ENCODE peak calls at places on chromosomes 5 and 9, in eight cellular contexts. D is neural crest cell, Z is omental fat pad, O is tibial artery, S is progenitor cell of endocrine pancreas, C is spleen, T is astrocyte, I is heart left ventricle. H is an unnamed sample.
A peak's percentile ranks its signal among the peaks of the same experiment; 100 is the strongest.

GRCh38 chr9:27278374-27278773 is 18.6 kb downstream of the EQTN start:
- DNase-seq in D (no peak), O (no peak), C (no peak), I (no peak), T (no peak), Z (no peak), S (no peak), H (no peak)

GRCh38 chr5:3049261-3049660 is 297.8 kb upstream of the IRX2 start:
- DNase-seq in S (no peak), C (no peak), I (no peak), O (no peak), T (no peak), D (no peak), Z (no peak), H (no peak)

GRCh38 chr9:7656648-7657047 is 142.9 kb downstream of the DMAC1 start:
- DNase-seq in D (no peak), T (no peak), S (no peak), I (no peak), O (no peak), Z (no peak), C (no peak), H (no peak)

GRCh38 chr5:136703706-136704105 is 338.4 kb upstream of the TRPC7 start:
- DNase-seq in S (no peak), O (no peak), D (no peak), Z (no peak), C (no peak), T (no peak), I (no peak), H (no peak)

GRCh38 chr5:27830551-27830950 is 792.2 kb upstream of the CDH9 start:
- DNase-seq in T (peak; percentile 45), C (no peak), S (no peak), D (no peak), I (no peak), Z (no peak), O (no peak), H (no peak)

GRCh38 chr9:125440411-125440810 is 178.8 kb downstream of the GAPVD1 start:
- DNase-seq in Z (no peak), O (no peak), D (no peak), S (no peak), T (no peak), I (no peak), C (no peak), H (no peak)

GRCh38 chr9:19513671-19514275 is 105.0 kb downstream of the ACER2 start:
- DNase-seq in T (no peak), C (no peak), I (no peak), D (no peak), Z (no peak), O (no peak), S (no peak), H (no peak)

GRCh38 chr5:60382761-60383160 is 317.2 kb downstream of the DEPDC1B start:
- DNase-seq in C (no peak), T (peak; percentile 9), S (no peak), Z (no peak), I (no peak), O (no peak), D (no peak), H (no peak)

GRCh38 chr5:151080620-151081425 is at the start of gene TNIP1:
- DNase-seq in O (peak; percentile 89), T (peak; percentile 82), C (peak; percentile 99), Z (no peak), I (peak; percentile 96), S (peak; percentile 88), D (peak; percentile 77), H (peak; percentile 88)

GRCh38 chr5:151082976-151083651 is 2.3 kb upstream of the TNIP1 start:
- DNase-seq in S (no peak), T (no peak), O (no peak), I (no peak), Z (no peak), C (peak; percentile 74), D (no peak), H (no peak)

GRCh38 chr5:151081426-151082273 is 816 bp upstream of the TNIP1 start:
- DNase-seq in S (no peak), O (no peak), T (no peak), C (peak; percentile 72), D (no peak), Z (no peak), I (no peak), H (no peak)

GRCh38 chr5:151084363-151084762 is 3.5 kb upstream of the TNIP1 start:
- DNase-seq in C (peak; percentile 14), O (no peak), S (no peak), T (no peak), Z (no peak), I (no peak), D (no peak), H (no peak)

DNA sequence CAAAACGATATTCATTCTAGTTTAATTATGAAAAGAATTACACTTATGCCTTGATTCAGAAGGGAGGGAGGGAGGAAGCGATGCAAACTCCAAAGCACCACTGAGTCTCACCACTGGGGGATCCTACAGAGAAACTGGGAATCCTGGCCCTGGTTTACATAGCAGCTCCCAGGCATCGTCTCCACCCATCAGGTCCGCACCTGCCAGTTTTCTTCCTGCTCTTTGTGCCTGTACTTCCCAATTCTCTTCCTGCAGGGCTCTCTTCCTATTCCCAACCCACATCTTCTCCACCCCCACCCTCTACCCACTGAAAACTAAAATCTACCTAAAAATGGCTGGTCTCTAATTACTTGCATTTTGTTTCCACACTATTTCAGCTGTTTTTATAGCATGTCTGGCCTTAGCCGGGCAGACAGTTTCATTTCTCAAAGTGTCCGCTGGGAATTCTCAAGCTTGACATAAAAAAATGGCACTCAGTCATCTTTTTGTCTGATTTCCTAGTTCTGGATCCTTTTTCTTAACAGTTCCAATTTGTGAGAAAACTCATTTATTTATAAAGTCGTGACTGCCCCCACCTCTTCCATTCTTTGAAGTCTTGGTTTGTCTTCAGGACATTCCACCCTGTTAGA is 1.6 kb upstream of the TNIP1 start:
- DNase-seq in S (no peak), O (no peak), D (no peak), Z (no peak), I (no peak), C (peak; percentile 59), T (no peak), H (no peak)
- TF ChIP-seq CTCF in S (peak; percentile 50), O (peak; percentile 26), D (peak; percentile 43), Z (no peak), I (no peak), C (no peak), T (peak; percentile 26), H (no peak)

GRCh38 chr5:128673010-128673409 is 135.0 kb upstream of the FBN2 start:
- DNase-seq in C (no peak), Z (no peak), S (no peak), I (no peak), O (no peak), D (no peak), T (no peak), H (no peak)

GRCh38 chr5:128671861-128672414 is 133.9 kb upstream of the FBN2 start:
- DNase-seq in O (no peak), D (no peak), S (no peak), I (no peak), Z (no peak), T (no peak), C (no peak), H (no peak)

GRCh38 chr5:128673970-128674369 is 135.9 kb upstream of the FBN2 start:
- DNase-seq in I (no peak), S (no peak), Z (no peak), C (no peak), D (no peak), O (no peak), T (no peak), H (no peak)

GRCh38 chr5:128673411-128673957 is 135.4 kb upstream of the FBN2 start:
- DNase-seq in C (no peak), I (no peak), T (no peak), S (no peak), O (no peak), D (no peak), Z (no peak), H (no peak)

DNA sequence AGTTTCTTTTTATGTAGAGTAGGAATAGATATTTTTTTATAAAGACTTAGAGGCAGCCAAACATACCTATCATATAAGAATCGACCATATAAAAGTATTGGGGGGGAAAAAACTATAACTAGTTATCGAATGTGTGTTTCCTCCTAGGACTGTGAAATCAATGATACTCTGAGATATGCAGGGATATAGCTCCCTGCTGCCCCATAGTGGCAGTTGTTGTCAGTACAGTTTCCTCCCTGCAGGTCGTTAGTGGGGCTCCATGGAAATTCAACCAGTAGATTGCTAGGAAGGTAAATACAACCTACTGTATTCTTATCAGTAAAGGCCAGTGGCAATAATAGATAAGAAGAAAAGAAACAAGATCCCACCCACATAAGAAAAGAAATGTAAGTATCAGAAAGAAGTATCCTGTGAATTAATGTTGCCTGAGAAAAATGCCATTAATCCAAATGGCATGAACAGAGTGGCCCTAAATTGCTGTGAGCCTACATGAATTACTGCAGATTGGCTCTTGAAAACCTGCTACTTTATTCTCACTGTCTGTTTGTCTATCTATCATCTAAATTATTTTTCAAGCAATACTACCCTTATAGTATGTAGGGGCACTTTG is 136.9 kb upstream of the FBN2 start:
- DNase-seq in C (no peak), O (peak; percentile 39), Z (no peak), D (peak; percentile 57), T (peak; percentile 7), S (peak; percentile 15), I (no peak), H (no peak)
- TF ChIP-seq CTCF in C (no peak), O (peak; percentile 31), Z (no peak), D (peak; percentile 71), T (peak; percentile 83), S (peak; percentile 59), I (peak; percentile 24), H (peak; percentile 86)

GRCh38 chr5:54743581-54743980 is 226.0 kb downstream of the SNX18 start:
- DNase-seq in D (no peak), S (no peak), T (no peak), C (no peak), Z (no peak), O (no peak), I (no peak), H (no peak)

GRCh38 chr5:54741711-54742110 is 224.2 kb downstream of the SNX18 start:
- DNase-seq in O (no peak), T (no peak), D (no peak), S (no peak), I (no peak), Z (no peak), C (no peak), H (no peak)

GRCh38 chr5:54740141-54740540 is 222.6 kb downstream of the SNX18 start:
- DNase-seq in T (no peak), C (no peak), O (no peak), S (no peak), I (no peak), Z (no peak), D (no peak), H (no peak)

GRCh38 chr5:54743997-54744788 is 226.6 kb downstream of the SNX18 start:
- DNase-seq in T (peak; percentile 99), O (no peak), Z (no peak), C (peak; percentile 82), S (no peak), D (no peak), I (no peak), H (no peak)

GRCh38 chr5:54742417-54742889 is 224.9 kb downstream of the SNX18 start:
- DNase-seq in O (no peak), Z (no peak), S (no peak), C (no peak), I (peak; percentile 29), D (no peak), T (peak; percentile 75), H (no peak)
- TF ChIP-seq CTCF in O (no peak), Z (no peak), S (no peak), C (no peak), I (no peak), D (no peak), T (no peak), H (no peak)

DNA sequence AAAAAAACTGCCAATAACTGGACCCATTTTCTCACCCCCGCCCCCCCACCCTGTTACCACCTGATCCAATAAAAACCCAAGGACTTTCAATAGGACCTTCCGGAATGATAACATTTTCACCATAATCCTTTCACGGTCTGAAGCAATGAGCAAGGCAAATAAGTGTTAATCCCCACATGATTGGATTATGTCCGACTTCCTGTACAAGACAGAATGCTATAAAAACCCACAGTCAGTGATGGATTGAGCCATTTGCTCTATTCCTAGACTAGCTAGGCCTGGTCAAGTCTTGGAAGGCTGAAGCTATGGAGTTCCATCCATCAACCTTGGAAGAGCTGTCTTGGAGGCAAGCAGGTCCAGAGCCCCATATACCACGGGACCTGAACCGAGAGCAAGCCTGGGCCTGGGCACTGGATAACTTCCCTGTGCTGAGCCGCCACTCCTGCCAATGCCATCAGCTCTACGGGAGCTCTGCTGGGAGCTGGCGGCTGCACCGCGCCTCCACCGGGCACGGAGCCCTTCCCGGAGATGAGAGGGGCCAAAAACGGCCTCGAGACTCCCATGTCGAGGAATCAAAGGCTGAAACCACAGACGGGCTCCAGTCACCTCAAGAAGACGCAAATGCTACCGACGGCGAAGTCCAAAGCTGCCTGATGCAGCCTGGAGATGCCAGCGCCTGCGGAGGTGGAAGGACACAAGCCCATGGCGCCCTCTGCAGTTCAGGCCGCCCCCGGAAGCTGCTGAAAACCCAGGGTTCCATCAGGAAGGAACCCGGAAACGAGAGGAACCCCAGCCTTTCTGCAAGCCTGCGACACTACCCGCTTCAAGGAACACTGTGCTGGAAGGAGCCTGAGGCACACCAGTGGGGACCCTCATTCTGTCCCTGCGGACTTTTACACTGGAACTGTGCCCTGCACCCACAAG is 69.2 kb downstream of the ANXA2R start:
- DNase-seq in D (no peak), S (no peak), C (no peak), Z (no peak), O (no peak), I (no peak), T (no peak), H (no peak)
- TF ChIP-seq CTCF in D (no peak), S (no peak), C (no peak), Z (no peak), O (no peak), I (peak; percentile 6), T (no peak), H (no peak)

H was measured in D721Med.